ENCODE peak calls at places on chromosome 2, in ten cellular contexts. S is CD8-positive, alpha-beta T cell; Y is epithelial cell of esophagus; R is iPS DF 6.9; P is cardiac fibroblast; L is suprapubic skin; B is astrocyte; C is thyroid gland; W is lower leg skin; I is brain microvascular endothelial cell. M is an unnamed sample.

GRCh38 chr2:48165066-48165753 is 258.9 kb upstream of the FBXO11 start:
- DNase-seq in S (no peak), Y (no peak), R (no peak), P (no peak), L (no peak), B (no peak), C (no peak), W (no peak), I (no peak), M (no peak)

GRCh38 chr2:109299466-109299865 is 170.5 kb downstream of the SH3RF3 start:
- DNase-seq in S (no peak), Y (no peak), R (no peak), P (no peak), L (no peak), B (no peak), C (no peak), W (no peak), I (no peak), M (no peak)

GRCh38 chr2:77807531-77808215 is 285.5 kb upstream of the LRRTM4 start:
- DNase-seq in S (no peak), Y (no peak), R (no peak), P (no peak), L (no peak), B (no peak), C (no peak), W (no peak), I (no peak), M (no peak)

GRCh38 chr2:150479075-150479915 is 8.2 kb downstream of the RND3 start:
- DNase-seq in S (no peak), Y (peak), R (no peak), P (peak), L (no peak), B (peak), C (no peak), W (no peak), I (no peak), M (no peak)

GRCh38 chr2:233446121-233446520 is 91.8 kb downstream of the DGKD start:
- DNase-seq in S (no peak), Y (no peak), R (no peak), P (no peak), L (peak), B (no peak), C (no peak), W (peak), I (no peak), M (no peak)

GRCh38 chr2:28709101-28709500 is 42.5 kb upstream of the PPP1CB start:
- DNase-seq in S (no peak), Y (peak), R (no peak), P (no peak), L (no peak), B (no peak), C (peak), W (no peak), I (no peak), M (peak)

GRCh38 chr2:217935245-217935879 is 67.4 kb downstream of the TNS1 start:
- DNase-seq in S (no peak), Y (no peak), R (no peak), P (peak), L (no peak), B (peak), C (peak), W (no peak), I (peak), M (peak)

GRCh38 chr2:73103018-73103542 is 9.7 kb downstream of the RAB11FIP5 start:
- DNase-seq in S (no peak), Y (no peak), R (no peak), P (no peak), L (peak), B (no peak), C (no peak), W (no peak), I (no peak), M (no peak)

GRCh38 chr2:168526641-168527040 is 70.6 kb downstream of the CERS6 start:
- DNase-seq in S (no peak), Y (peak), R (no peak), P (peak), L (no peak), B (no peak), C (no peak), W (no peak), I (no peak), M (peak)

GRCh38 chr2:27024812-27025211 is 8.0 kb upstream of the TMEM214 start:
- DNase-seq in S (no peak), Y (no peak), R (no peak), P (no peak), L (no peak), B (no peak), C (no peak), W (no peak), I (no peak), M (no peak)

GRCh38 chr2:223477318-223477717 is 124.8 kb downstream of the SCG2 start:
- DNase-seq in S (no peak), Y (peak), R (no peak), P (no peak), L (no peak), B (no peak), C (no peak), W (no peak), I (no peak), M (no peak)

GRCh38 chr2:189291460-189291859 is 111.9 kb upstream of the COL5A2 start:
- DNase-seq in S (no peak), Y (no peak), R (no peak), P (no peak), L (no peak), B (no peak), C (no peak), W (no peak), I (no peak), M (no peak)

GRCh38 chr2:239768907-239769573 is 256.1 kb downstream of the NDUFA10 start:
- DNase-seq in S (no peak), Y (no peak), R (no peak), P (no peak), L (peak), B (no peak), C (no peak), W (no peak), I (no peak), M (no peak)

GRCh38 chr2:148642891-148643416 is 1.6 kb upstream of the EPC2 start:
- DNase-seq in S (no peak), Y (peak), R (no peak), P (peak), L (no peak), B (peak), C (peak), W (no peak), I (peak), M (no peak)

GRCh38 chr2:236879416-236879963 is 206.2 kb upstream of the COPS8 start:
- DNase-seq in S (no peak), Y (no peak), R (no peak), P (no peak), L (peak), B (no peak), C (peak), W (peak), I (no peak), M (no peak)

GRCh38 chr2:217804786-217805678 is 197.8 kb downstream of the TNS1 start:
- DNase-seq in S (no peak), Y (peak), R (no peak), P (no peak), L (no peak), B (peak), C (no peak), W (no peak), I (no peak), M (no peak)

GRCh38 chr2:152387046-152387445 is 52.1 kb downstream of the FMNL2 start:
- DNase-seq in S (no peak), Y (no peak), R (no peak), P (no peak), L (no peak), B (peak), C (no peak), W (no peak), I (no peak), M (no peak)

GRCh38 chr2:126890962-126891450 is 7.7 kb upstream of the TEX51 start:
- DNase-seq in S (no peak), Y (no peak), R (no peak), P (no peak), L (peak), B (no peak), C (no peak), W (no peak), I (no peak), M (peak)

GRCh38 chr2:9174771-9175441 is 31.7 kb upstream of the ASAP2 start:
- DNase-seq in S (no peak), Y (peak), R (no peak), P (peak), L (no peak), B (peak), C (peak), W (no peak), I (peak), M (no peak)

GRCh38 chr2:55152475-55153422 is 79.3 kb downstream of the CLHC1 start:
- DNase-seq in S (no peak), Y (no peak), R (no peak), P (peak), L (no peak), B (no peak), C (no peak), W (peak), I (no peak), M (no peak)

GRCh38 chr2:19911799-19912509 is 10.2 kb upstream of the TTC32 start:
- DNase-seq in S (no peak), Y (peak), R (no peak), P (peak), L (no peak), B (peak), C (no peak), W (no peak), I (peak), M (no peak)

GRCh38 chr2:185202416-185202815 is 536.2 kb upstream of the FSIP2 start:
- DNase-seq in S (no peak), Y (no peak), R (no peak), P (no peak), L (no peak), B (no peak), C (no peak), W (no peak), I (no peak), M (no peak)

GRCh38 chr2:217314021-217314460 is 454.2 kb upstream of the TNP1 start:
- DNase-seq in S (no peak), Y (no peak), R (no peak), P (no peak), L (no peak), B (no peak), C (no peak), W (no peak), I (no peak), M (no peak)

GRCh38 chr2:43458002-43458628 is 137.7 kb downstream of the THADA start:
- DNase-seq in S (no peak), Y (peak), R (no peak), P (peak), L (no peak), B (peak), C (no peak), W (no peak), I (peak), M (no peak)

GRCh38 chr2:6960659-6961058 is 43.4 kb downstream of the RNF144A start:
- DNase-seq in S (no peak), Y (no peak), R (no peak), P (peak), L (no peak), B (peak), C (peak), W (no peak), I (no peak), M (peak)

GRCh38 chr2:133641497-133641896 is 73.2 kb upstream of the NCKAP5 start:
- DNase-seq in S (no peak), Y (peak), R (peak), P (peak), L (peak), B (no peak), C (no peak), W (peak), I (no peak), M (no peak)

GRCh38 chr2:84539729-84540128 is 23.4 kb downstream of the DNAH6 start:
- DNase-seq in S (no peak), Y (no peak), R (no peak), P (no peak), L (no peak), B (no peak), C (no peak), W (no peak), I (no peak), M (no peak)

GRCh38 chr2:226478121-226478809 is 321.4 kb downstream of the IRS1 start:
- DNase-seq in S (no peak), Y (peak), R (no peak), P (peak), L (peak), B (peak), C (peak), W (no peak), I (peak), M (peak)

GRCh38 chr2:161956751-161957150 is 117.3 kb downstream of the DPP4 start:
- DNase-seq in S (no peak), Y (no peak), R (no peak), P (no peak), L (no peak), B (no peak), C (no peak), W (no peak), I (no peak), M (no peak)

DNA sequence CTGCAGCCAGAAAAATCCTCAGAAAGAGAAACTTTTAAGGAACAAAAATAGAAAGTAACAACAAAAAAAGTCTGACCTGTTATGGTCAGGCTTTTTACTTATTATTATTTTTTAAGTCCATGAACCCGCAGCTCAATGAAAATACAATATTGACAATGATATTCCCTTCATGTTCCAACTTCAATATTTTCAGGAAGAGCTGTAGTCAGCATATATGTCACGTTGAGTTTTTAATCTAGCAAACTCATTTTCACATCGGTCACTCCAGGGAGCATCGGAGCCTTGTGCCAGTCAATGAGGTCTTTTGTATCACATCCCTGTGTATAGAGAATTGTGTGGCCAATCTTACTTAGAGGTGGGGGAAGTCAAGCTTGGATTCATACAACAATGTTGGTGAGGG is 568.4 kb upstream of the GCFC2 start:
- DNase-seq in S (no peak), Y (no peak), R (no peak), P (no peak), L (no peak), B (no peak), C (no peak), W (no peak), I (no peak), M (no peak)
- H3K4me3 ChIP-seq in S (no peak), Y (no peak), R (no peak), P (no peak), L (no peak), B (no peak), C (no peak), W (no peak), I (no peak), M (no peak)

GRCh38 chr2:121075641-121076500 is 209.1 kb downstream of the TFCP2L1 start:
- DNase-seq in S (no peak), Y (no peak), R (no peak), P (no peak), L (no peak), B (no peak), C (no peak), W (no peak), I (no peak), M (no peak)
- H3K4me3 ChIP-seq in S (no peak), Y (no peak), R (peak), P (no peak), L (peak), B (peak), C (no peak), W (no peak), I (peak), M (no peak)

GRCh38 chr2:231614559-231615057 is 21.9 kb downstream of the TEX44 start:
- DNase-seq in S (peak), Y (no peak), R (no peak), P (no peak), L (peak), B (no peak), C (no peak), W (peak), I (no peak), M (no peak)

GRCh38 chr2:231613655-231614558 is 21.2 kb downstream of the TEX44 start:
- DNase-seq in S (peak), Y (peak), R (no peak), P (peak), L (peak), B (peak), C (peak), W (peak), I (peak), M (peak)

GRCh38 chr2:231613054-231613654 is 20.5 kb downstream of the TEX44 start:
- DNase-seq in S (no peak), Y (peak), R (no peak), P (peak), L (no peak), B (no peak), C (no peak), W (peak), I (no peak), M (no peak)

GRCh38 chr2:231617059-231617926 is 24.6 kb downstream of the TEX44 start:
- DNase-seq in S (no peak), Y (peak), R (no peak), P (peak), L (no peak), B (no peak), C (no peak), W (no peak), I (no peak), M (no peak)

GRCh38 chr2:231615058-231615671 is 22.5 kb downstream of the TEX44 start:
- DNase-seq in S (no peak), Y (no peak), R (no peak), P (no peak), L (no peak), B (no peak), C (peak), W (peak), I (no peak), M (peak)
- H3K4me3 ChIP-seq in S (peak), Y (peak), R (peak), P (no peak), L (peak), B (peak), C (peak), W (no peak), I (peak), M (peak)

DNA sequence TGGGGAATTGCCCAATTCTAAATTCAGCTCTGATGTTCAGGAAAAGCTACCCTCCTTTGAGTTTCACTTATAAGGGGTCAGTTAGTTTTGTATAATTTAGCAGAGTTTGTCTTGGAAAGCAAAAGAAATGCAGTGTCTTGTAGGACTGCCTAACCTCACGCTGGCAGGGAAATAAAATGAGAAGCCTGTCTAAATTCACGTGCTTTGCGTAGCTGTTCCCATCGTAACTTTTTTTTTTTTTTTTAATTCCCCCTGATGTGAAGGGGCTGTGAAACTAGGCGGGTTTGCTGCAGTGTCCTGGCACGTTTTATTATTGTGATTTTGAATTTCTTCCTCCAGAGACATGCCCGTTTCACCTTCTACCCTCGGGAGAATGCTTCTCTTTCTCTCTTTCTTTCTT is 2.1 kb downstream of the MEIS1 start:
- DNase-seq in S (no peak), Y (no peak), R (no peak), P (peak), L (no peak), B (no peak), C (no peak), W (no peak), I (no peak), M (no peak)
- H3K4me3 ChIP-seq in S (no peak), Y (peak), R (no peak), P (peak), L (peak), B (peak), C (no peak), W (no peak), I (peak), M (peak)

GRCh38 chr2:206259615-206260426 is 14.6 kb upstream of the ZDBF2 start:
- DNase-seq in S (no peak), Y (no peak), R (no peak), P (no peak), L (no peak), B (no peak), C (no peak), W (no peak), I (no peak), M (no peak)
- H3K4me3 ChIP-seq in S (no peak), Y (no peak), R (no peak), P (no peak), L (no peak), B (no peak), C (no peak), W (no peak), I (no peak), M (no peak)

DNA sequence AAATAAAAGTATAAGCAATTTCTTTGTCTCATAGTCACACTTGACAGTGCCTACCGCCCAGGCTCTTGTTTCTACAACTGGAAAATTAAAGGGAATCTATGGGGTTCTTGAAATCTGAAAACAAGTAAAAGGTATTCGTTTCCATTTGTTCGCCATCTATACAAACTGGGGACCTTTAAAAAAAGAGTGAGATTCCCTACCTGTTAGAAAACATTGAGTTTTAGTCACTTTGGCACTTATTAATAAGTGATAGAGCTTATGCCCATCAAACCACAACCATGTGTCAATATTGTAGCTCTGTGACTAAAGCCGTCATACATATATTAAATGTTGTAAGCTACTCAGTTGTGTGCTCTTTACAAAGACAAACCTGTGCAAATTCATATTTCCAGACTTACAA is 13.2 kb downstream of the FN1 start:
- DNase-seq in S (no peak), Y (no peak), R (no peak), P (peak), L (no peak), B (no peak), C (no peak), W (no peak), I (peak), M (no peak)
- H3K4me3 ChIP-seq in S (no peak), Y (no peak), R (no peak), P (no peak), L (no peak), B (peak), C (no peak), W (no peak), I (peak), M (no peak)

GRCh38 chr2:112597537-112598322 is 13.3 kb downstream of the CHCHD5 start:
- DNase-seq in S (no peak), Y (no peak), R (no peak), P (no peak), L (no peak), B (no peak), C (no peak), W (no peak), I (no peak), M (no peak)

GRCh38 chr2:112601754-112602153 is 17.3 kb downstream of the CHCHD5 start:
- DNase-seq in S (no peak), Y (peak), R (no peak), P (no peak), L (no peak), B (no peak), C (no peak), W (peak), I (no peak), M (no peak)

GRCh38 chr2:112603731-112604130 is 19.3 kb downstream of the CHCHD5 start:
- DNase-seq in S (no peak), Y (no peak), R (no peak), P (no peak), L (no peak), B (no peak), C (no peak), W (peak), I (no peak), M (no peak)

GRCh38 chr2:112602917-112603316 is 18.5 kb downstream of the CHCHD5 start:
- DNase-seq in S (no peak), Y (no peak), R (no peak), P (no peak), L (no peak), B (no peak), C (no peak), W (no peak), I (no peak), M (no peak)

GRCh38 chr2:112600634-112601033 is 16.2 kb downstream of the CHCHD5 start:
- DNase-seq in S (no peak), Y (no peak), R (no peak), P (no peak), L (no peak), B (no peak), C (no peak), W (no peak), I (no peak), M (no peak)
- H3K4me3 ChIP-seq in S (no peak), Y (no peak), R (no peak), P (no peak), L (no peak), B (no peak), C (no peak), W (no peak), I (no peak), M (no peak)

GRCh38 chr2:42103829-42104228 is 56.0 kb downstream of the PKDCC start:
- DNase-seq in S (no peak), Y (no peak), R (no peak), P (no peak), L (no peak), B (no peak), C (no peak), W (peak), I (no peak), M (no peak)

GRCh38 chr2:42105330-42106256 is 57.8 kb downstream of the PKDCC start:
- DNase-seq in S (peak), Y (no peak), R (no peak), P (peak), L (no peak), B (no peak), C (peak), W (peak), I (peak), M (peak)

GRCh38 chr2:42106257-42106816 is 58.5 kb downstream of the PKDCC start:
- DNase-seq in S (no peak), Y (no peak), R (no peak), P (no peak), L (no peak), B (no peak), C (no peak), W (peak), I (no peak), M (no peak)

GRCh38 chr2:42102606-42103450 is 55.0 kb downstream of the PKDCC start:
- DNase-seq in S (no peak), Y (no peak), R (peak), P (peak), L (no peak), B (peak), C (peak), W (peak), I (peak), M (peak)

GRCh38 chr2:42104621-42105020 is 56.8 kb downstream of the PKDCC start:
- DNase-seq in S (no peak), Y (no peak), R (no peak), P (no peak), L (no peak), B (no peak), C (no peak), W (peak), I (no peak), M (no peak)
- H3K4me3 ChIP-seq in S (no peak), Y (no peak), R (no peak), P (no peak), L (no peak), B (no peak), C (no peak), W (no peak), I (no peak), M (no peak)